ENCODE peak calls at places on chromosome 18, in seven cellular contexts. W, H, O, Q, S, M and Z are unnamed samples.
A peak's percentile ranks its signal among the peaks of the same experiment; 100 is the strongest.

GRCh38 chr18:3920832-3921231 is 470.9 kb downstream of the TGIF1 start:
- DNase-seq in H (no peak), M (no peak), S (no peak), O (no peak), Q (no peak), W (no peak), Z (no peak)

GRCh38 chr18:48676756-48677368 is 138.0 kb downstream of the CTIF start:
- DNase-seq in Q (peak; percentile 68), O (peak; percentile 92), S (peak; percentile 67), W (peak; percentile 64), M (no peak), H (peak; percentile 87), Z (peak; percentile 83)

GRCh38 chr18:77061946-77062517 is 70.6 kb downstream of the MBP start:
- DNase-seq in S (peak; percentile 63), Q (no peak), O (peak; percentile 74), W (no peak), M (no peak), H (no peak), Z (peak; percentile 66)

GRCh38 chr18:76139844-76140243 is 355.2 kb downstream of the ZNF516 start:
- DNase-seq in W (no peak), O (no peak), Q (no peak), M (no peak), H (no peak), S (no peak), Z (no peak)

GRCh38 chr18:35334821-35335220 is 9.4 kb downstream of the ZNF24 start:
- DNase-seq in O (no peak), H (no peak), W (no peak), S (no peak), Q (no peak), M (no peak), Z (no peak)

GRCh38 chr18:27704721-27705361 is 472.1 kb downstream of the CDH2 start:
- DNase-seq in O (no peak), H (no peak), M (no peak), Q (no peak), S (no peak), W (no peak), Z (no peak)

GRCh38 chr18:49161627-49162026 is 210.9 kb upstream of the SMAD7 start:
- DNase-seq in S (no peak), M (no peak), Q (no peak), H (no peak), O (no peak), W (no peak), Z (no peak)

GRCh38 chr18:22046473-22046872 is 122.9 kb upstream of the GATA6 start:
- DNase-seq in O (no peak), Q (no peak), W (no peak), H (no peak), M (no peak), S (no peak), Z (no peak)

GRCh38 chr18:80148316-80149199 is 39.5 kb downstream of the ADNP2 start:
- DNase-seq in O (peak; percentile 35), W (no peak), Q (no peak), S (no peak), M (no peak), H (no peak), Z (no peak)

GRCh38 chr18:33469699-33470098 is 29.2 kb upstream of the CCDC178 start:
- DNase-seq in S (no peak), M (no peak), O (no peak), H (no peak), W (no peak), Q (no peak), Z (no peak)

GRCh38 chr18:40293311-40293710 is 1661.7 kb upstream of the PIK3C3 start:
- DNase-seq in O (no peak), H (no peak), S (no peak), W (no peak), Q (no peak), M (no peak), Z (no peak)

GRCh38 chr18:49632588-49632987 is 70.7 kb downstream of the LIPG start:
- DNase-seq in Q (no peak), O (no peak), H (no peak), W (no peak), M (no peak), S (no peak), Z (no peak)

GRCh38 chr18:34494359-34494696 is 215.8 kb upstream of the DTNA start:
- DNase-seq in H (peak; percentile 41), O (peak; percentile 80), Q (peak; percentile 23), M (no peak), W (no peak), S (no peak), Z (no peak)

GRCh38 chr18:2411381-2411977 is 159.8 kb downstream of the METTL4 start:
- DNase-seq in O (no peak), H (no peak), S (no peak), M (peak; percentile 11), Q (no peak), W (no peak), Z (no peak)

GRCh38 chr18:44246001-44246400 is 434.7 kb upstream of the SETBP1 start:
- DNase-seq in M (no peak), W (no peak), S (no peak), O (no peak), Q (no peak), H (no peak), Z (no peak)

GRCh38 chr18:7000484-7001096 is 117.0 kb downstream of the LAMA1 start:
- DNase-seq in O (no peak), W (no peak), H (no peak), Q (no peak), M (no peak), S (no peak), Z (no peak)

GRCh38 chr18:13266208-13267100 is 47.9 kb downstream of the LDLRAD4 start:
- DNase-seq in Q (peak; percentile 55), M (no peak), S (no peak), W (no peak), H (peak; percentile 73), O (peak; percentile 42), Z (peak; percentile 73)

GRCh38 chr18:34809697-34810096 is 99.6 kb downstream of the DTNA start:
- DNase-seq in M (peak; percentile 21), S (no peak), H (peak; percentile 74), W (peak; percentile 62), O (peak; percentile 86), Q (peak; percentile 55), Z (peak; percentile 78)

GRCh38 chr18:55243852-55244251 is 284.6 kb upstream of the CCDC68 start:
- DNase-seq in Q (no peak), S (no peak), M (no peak), H (no peak), W (peak; percentile 54), O (no peak), Z (no peak)

GRCh38 chr18:10190564-10190963 is 263.9 kb upstream of the APCDD1 start:
- DNase-seq in Q (no peak), W (no peak), O (no peak), H (no peak), M (no peak), S (no peak), Z (no peak)

GRCh38 chr18:34929336-34929780 is 111.9 kb upstream of the MAPRE2 start:
- DNase-seq in O (no peak), Q (no peak), S (no peak), H (no peak), M (peak; percentile 65), W (no peak), Z (no peak)

GRCh38 chr18:9861933-9862332 is 23.8 kb upstream of the TXNDC2 start:
- DNase-seq in H (no peak), O (no peak), M (no peak), S (no peak), W (no peak), Q (no peak), Z (peak; percentile 52)

DNA sequence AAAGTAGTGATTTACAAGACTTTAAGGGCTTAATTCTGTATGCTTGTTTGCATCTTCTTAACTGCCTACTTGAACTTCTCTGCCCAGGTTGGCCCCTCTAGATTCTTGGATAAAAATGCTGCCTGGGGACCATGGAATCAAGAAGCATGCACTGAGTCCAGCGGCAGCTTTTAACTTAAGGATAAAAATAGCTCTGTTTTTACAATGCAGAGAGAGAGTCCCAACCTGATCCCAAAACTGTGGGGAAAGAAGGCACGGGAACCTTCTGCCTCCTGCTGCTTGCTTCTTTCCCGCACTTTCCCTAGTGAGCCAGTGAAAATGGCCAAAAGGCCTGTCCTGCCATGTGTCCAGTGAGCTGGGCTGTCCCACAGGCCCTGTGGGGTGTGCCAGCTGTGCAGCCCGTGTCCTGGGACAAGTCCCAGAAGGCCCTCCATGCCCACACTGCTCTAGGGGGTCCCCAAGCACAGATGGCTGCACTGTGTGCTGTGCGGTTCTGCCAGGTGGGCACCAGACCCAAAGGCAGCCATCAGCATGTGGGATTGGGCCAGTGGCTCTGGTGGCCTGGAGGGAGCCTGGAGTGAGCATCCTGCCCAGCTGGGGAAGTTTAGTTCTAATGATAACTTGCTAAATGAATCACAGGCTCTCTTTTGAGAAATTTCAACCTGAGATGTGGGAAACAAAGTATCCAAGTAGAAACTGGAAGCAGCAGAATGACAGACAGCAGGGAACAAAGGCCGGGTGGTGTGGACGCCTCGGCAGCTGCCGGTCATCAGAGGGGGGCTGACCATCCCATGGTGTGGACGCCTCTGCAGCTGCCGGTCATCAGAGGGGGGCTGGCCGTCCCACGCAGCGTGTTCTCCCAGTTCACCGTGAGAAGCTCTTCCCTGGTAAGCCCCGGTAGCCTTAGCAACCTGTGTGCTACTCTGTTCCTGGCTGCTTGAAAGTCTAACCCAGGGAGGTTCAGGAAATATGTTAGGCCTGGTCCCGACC is 10.0 kb upstream of the CNDP2 start:
- DNase-seq in Q (no peak), H (no peak), M (no peak), S (no peak), O (no peak), W (no peak), Z (peak; percentile 13)
- H3K4me3 ChIP-seq in Q (no peak overlapping the region), H (no peak overlapping the region), M (no peak overlapping the region), S (no peak overlapping the region), O (no peak overlapping the region), W (no peak overlapping the region), Z (no peak overlapping the region)

DNA sequence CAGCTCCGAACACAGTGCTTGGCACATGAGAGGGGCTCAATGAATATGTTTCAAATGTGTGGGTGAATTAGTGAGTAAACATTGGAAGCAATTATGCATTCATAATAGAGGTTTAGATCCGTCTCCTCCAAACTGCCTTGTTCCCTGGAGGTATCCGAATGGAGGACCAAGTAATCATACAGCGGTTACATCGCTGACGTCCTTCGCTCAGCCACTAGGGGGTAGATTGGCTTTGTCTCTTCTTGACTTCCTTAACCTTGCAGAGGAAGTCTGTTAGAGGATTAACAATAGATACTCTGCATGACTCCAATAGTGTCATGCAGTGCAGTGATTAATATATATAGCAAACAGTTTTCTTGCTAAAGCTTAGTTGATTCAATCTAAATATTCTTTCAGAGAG is 517.0 kb downstream of the PTPRM start:
- DNase-seq in W (no peak), S (no peak), M (peak; percentile 10), Q (no peak), O (peak; percentile 90), H (no peak), Z (no peak)
- TF ChIP-seq CTCF in W (no peak), S (no peak), M (peak; percentile 68), Q (peak; percentile 74), O (peak; percentile 91), H (peak; percentile 42), Z (peak; percentile 66)

GRCh38 chr18:37362158-37362890 is 203.3 kb downstream of the CELF4 start:
- DNase-seq in W (no peak), S (no peak), H (no peak), M (no peak), O (peak; percentile 89), Q (no peak), Z (no peak)
- H3K4me3 ChIP-seq in W (no peak overlapping the region), S (no peak overlapping the region), H (no peak overlapping the region), M (no peak overlapping the region), O (no peak overlapping the region), Q (no peak overlapping the region), Z (no peak overlapping the region)

DNA sequence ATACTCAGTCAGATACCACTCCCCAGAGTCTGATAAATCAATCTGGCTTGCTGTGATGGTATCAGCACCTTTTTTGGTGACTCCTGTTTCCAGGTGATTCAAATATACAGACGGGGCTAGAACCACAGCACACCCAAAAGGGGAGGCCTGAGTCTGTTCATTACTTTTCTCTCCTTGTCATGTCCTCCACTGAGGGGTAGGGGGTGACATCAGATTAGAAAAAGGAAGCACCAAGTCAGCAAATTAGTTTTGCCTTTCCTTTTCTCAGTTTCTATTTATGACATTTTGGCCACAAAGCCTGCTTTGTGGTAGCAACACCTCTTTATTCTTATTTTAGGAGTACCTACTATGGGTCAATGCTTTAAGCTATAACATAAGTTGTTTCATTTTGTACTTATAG is 127.4 kb downstream of the CCDC102B start:
- DNase-seq in W (no peak), M (no peak), Q (no peak), S (no peak), O (peak; percentile 58), H (no peak), Z (no peak)
- TF ChIP-seq CTCF in W (no peak), M (no peak), Q (peak; percentile 45), S (no peak), O (peak; percentile 86), H (no peak), Z (peak; percentile 51)